ENCODE peak calls at places on chromosomes 5 and 9, in six cellular contexts. J is AG04449, F is HFFc6, A is dermis blood vessel endothelial cell, I is hypothalamus, S is BE2C. R is an unnamed sample.

GRCh38 chr9:108834959-108835696 is 20.7 kb downstream of the ACTL7B start:
- DNase-seq in J (no peak), S (no peak), F (no peak), I (no peak), A (no peak), R (no peak)

GRCh38 chr5:95728494-95729114 is 2.5 kb upstream of the RHOBTB3 start:
- DNase-seq in I (no peak), J (no peak), F (no peak), S (no peak), A (peak), R (no peak)

GRCh38 chr9:23754551-23754950 is 71.5 kb downstream of the ELAVL2 start:
- DNase-seq in J (no peak), S (no peak), F (no peak), I (no peak), A (no peak), R (no peak)

GRCh38 chr5:115946655-115947054 is 15.6 kb upstream of the LVRN start:
- DNase-seq in I (no peak), J (no peak), F (peak), S (no peak), A (no peak), R (no peak)

GRCh38 chr9:118336167-118336951 is 632.2 kb downstream of the TLR4 start:
- DNase-seq in A (no peak), J (no peak), I (no peak), S (no peak), F (no peak), R (no peak)

GRCh38 chr5:143511736-143512135 is 108.2 kb upstream of the NR3C1 start:
- DNase-seq in I (no peak), S (no peak), J (no peak), A (no peak), F (no peak), R (no peak)

GRCh38 chr9:82584349-82584846 is 478.5 kb downstream of the RASEF start:
- DNase-seq in A (no peak), I (no peak), J (no peak), S (no peak), F (no peak), R (no peak)

GRCh38 chr5:68260455-68260854 is 44.9 kb downstream of the PIK3R1 start:
- DNase-seq in J (no peak), A (no peak), F (no peak), S (no peak), I (no peak), R (no peak)

GRCh38 chr9:115462623-115463022 is 344.7 kb upstream of the TNC start:
- DNase-seq in J (no peak), I (no peak), A (no peak), S (no peak), F (no peak), R (no peak)

R was measured in cerebellar nuclear complex.